ENCODE peak calls at places on chromosome 12, in four cellular contexts. One of them, this sample, is unnamed.

GRCh38 chr12:114481200-114481535 is 75.2 kb upstream of the TBX5 start:
- DNase-seq in lower leg skin: no peak
- DNase-seq in suprapubic skin: no peak
- DNase-seq in esophagus squamous epithelium: no peak
- DNase-seq in this sample: no peak

GRCh38 chr12:98464155-98464554 is 51.2 kb upstream of the TMPO start:
- DNase-seq in suprapubic skin: no peak
- DNase-seq in lower leg skin: no peak
- DNase-seq in esophagus squamous epithelium: no peak
- DNase-seq in this sample: no peak

GRCh38 chr12:126772171-126772864 is 1494.7 kb upstream of the TMEM132C start:
- DNase-seq in esophagus squamous epithelium: no peak
- DNase-seq in suprapubic skin: no peak
- DNase-seq in lower leg skin: no peak
- DNase-seq in this sample: no peak

GRCh38 chr12:94429633-94430032 is 30.0 kb downstream of the CEP83 start:
- DNase-seq in esophagus squamous epithelium: no peak
- DNase-seq in suprapubic skin: no peak
- DNase-seq in lower leg skin: no peak
- DNase-seq in this sample: peak

GRCh38 chr12:132030367-132031038 is 80.8 kb downstream of the EP400 start:
- DNase-seq in suprapubic skin: no peak
- DNase-seq in esophagus squamous epithelium: no peak
- DNase-seq in lower leg skin: no peak
- DNase-seq in this sample: no peak

GRCh38 chr12:104292872-104293794 is 10.4 kb upstream of the EID3 start:
- DNase-seq in suprapubic skin: no peak
- DNase-seq in lower leg skin: no peak
- DNase-seq in esophagus squamous epithelium: no peak
- DNase-seq in this sample: no peak

GRCh38 chr12:9223830-9224229 is 15.6 kb upstream of the PZP start:
- DNase-seq in esophagus squamous epithelium: no peak
- DNase-seq in suprapubic skin: no peak
- DNase-seq in lower leg skin: no peak
- DNase-seq in this sample: no peak

GRCh38 chr12:93851245-93851665 is 174.1 kb downstream of the CRADD start:
- DNase-seq in lower leg skin: no peak
- DNase-seq in esophagus squamous epithelium: no peak
- DNase-seq in suprapubic skin: no peak
- DNase-seq in this sample: no peak

GRCh38 chr12:124453419-124454351 is 113.7 kb downstream of the NCOR2 start:
- DNase-seq in suprapubic skin: peak
- DNase-seq in lower leg skin: peak
- DNase-seq in esophagus squamous epithelium: peak
- DNase-seq in this sample: peak

GRCh38 chr12:64404470-64405446 is 566 bp downstream of the XPOT start:
- DNase-seq in lower leg skin: peak
- DNase-seq in esophagus squamous epithelium: peak
- DNase-seq in suprapubic skin: peak
- DNase-seq in this sample: no peak

GRCh38 chr12:4279120-4279690 is 5.6 kb downstream of the CCND2 start:
- DNase-seq in suprapubic skin: no peak
- DNase-seq in esophagus squamous epithelium: no peak
- DNase-seq in lower leg skin: no peak
- DNase-seq in this sample: no peak

GRCh38 chr12:7637641-7638040 is 28.1 kb downstream of the APOBEC1 start:
- DNase-seq in lower leg skin: no peak
- DNase-seq in esophagus squamous epithelium: no peak
- DNase-seq in suprapubic skin: no peak
- DNase-seq in this sample: no peak

DNA sequence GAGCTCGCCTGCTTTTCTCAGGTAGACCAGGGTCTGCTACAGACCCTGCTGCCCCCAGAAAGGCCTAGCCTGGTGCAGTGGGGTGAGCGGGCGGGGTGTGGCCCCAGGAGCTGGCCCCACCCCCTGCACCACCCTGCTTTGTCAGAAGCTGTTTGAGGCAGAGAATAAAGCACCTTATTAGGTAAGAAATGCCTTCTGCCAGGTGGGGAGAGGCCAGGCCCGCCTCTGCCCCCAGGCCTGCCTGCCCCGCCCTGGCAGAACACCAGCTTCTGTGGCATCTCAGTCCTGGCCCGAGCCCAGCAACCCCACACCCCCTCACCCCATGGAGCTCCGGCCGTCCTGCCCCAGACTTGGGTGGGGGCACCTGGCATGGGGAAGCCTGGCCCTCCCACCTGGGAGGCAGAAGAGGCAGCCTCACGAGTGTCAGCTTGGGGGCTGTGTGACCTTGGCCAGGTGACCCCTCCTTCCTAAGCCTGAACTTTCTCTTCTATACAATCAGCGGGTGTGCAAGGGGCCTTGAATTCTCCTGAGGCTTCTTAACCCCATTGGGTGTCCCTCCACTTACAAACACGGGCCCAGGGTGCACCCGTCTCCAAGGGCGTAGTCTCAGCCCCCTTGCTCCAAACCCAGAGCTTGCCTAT is 43.2 kb downstream of the KRT80 start:
- DNase-seq in esophagus squamous epithelium: no peak
- DNase-seq in lower leg skin: peak
- DNase-seq in suprapubic skin: no peak
- DNase-seq in this sample: peak
- TF ChIP-seq POLR2A in esophagus squamous epithelium: no peak
- TF ChIP-seq POLR2A in lower leg skin: no peak
- TF ChIP-seq POLR2A in suprapubic skin: no peak
- TF ChIP-seq POLR2A in this sample: no peak

DNA sequence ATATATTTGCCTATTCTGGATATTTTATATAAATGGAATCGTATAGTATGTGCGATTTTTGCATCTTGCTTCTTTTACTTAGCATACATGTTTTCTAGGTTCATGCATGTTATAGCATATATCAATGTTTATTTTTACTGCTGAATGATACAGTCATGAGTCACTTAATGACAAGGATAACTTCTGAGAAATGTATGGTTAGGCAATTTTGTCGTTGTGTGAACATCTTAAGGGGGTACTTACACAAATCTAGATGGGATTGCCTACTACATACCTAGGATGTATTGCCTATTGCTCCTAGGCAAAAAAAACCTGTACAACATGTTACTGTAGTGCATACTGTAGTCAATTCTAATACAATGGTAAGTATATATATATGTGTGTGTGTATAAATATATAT is 8.8 kb downstream of the USP15 start:
- DNase-seq in esophagus squamous epithelium: no peak
- DNase-seq in lower leg skin: no peak
- DNase-seq in suprapubic skin: no peak
- DNase-seq in this sample: no peak
- TF ChIP-seq POLR2A in esophagus squamous epithelium: no peak
- TF ChIP-seq POLR2A in lower leg skin: no peak
- TF ChIP-seq POLR2A in suprapubic skin: no peak
- TF ChIP-seq POLR2A in this sample: no peak

GRCh38 chr12:2243275-2243674 is 190.5 kb downstream of the CACNA1C start:
- DNase-seq in esophagus squamous epithelium: no peak
- DNase-seq in lower leg skin: no peak
- DNase-seq in suprapubic skin: no peak
- DNase-seq in this sample: no peak

GRCh38 chr12:2240390-2240789 is 187.6 kb downstream of the CACNA1C start:
- DNase-seq in lower leg skin: no peak
- DNase-seq in esophagus squamous epithelium: no peak
- DNase-seq in suprapubic skin: no peak
- DNase-seq in this sample: no peak

GRCh38 chr12:2242816-2243215 is 190.0 kb downstream of the CACNA1C start:
- DNase-seq in lower leg skin: no peak
- DNase-seq in esophagus squamous epithelium: no peak
- DNase-seq in suprapubic skin: no peak
- DNase-seq in this sample: no peak

GRCh38 chr12:2240984-2241383 is 188.2 kb downstream of the CACNA1C start:
- DNase-seq in suprapubic skin: no peak
- DNase-seq in esophagus squamous epithelium: no peak
- DNase-seq in lower leg skin: no peak
- DNase-seq in this sample: no peak

GRCh38 chr12:2242206-2242605 is 189.4 kb downstream of the CACNA1C start:
- DNase-seq in suprapubic skin: no peak
- DNase-seq in esophagus squamous epithelium: no peak
- DNase-seq in lower leg skin: no peak
- DNase-seq in this sample: no peak
- TF ChIP-seq POLR2A in suprapubic skin: no peak
- TF ChIP-seq POLR2A in esophagus squamous epithelium: no peak
- TF ChIP-seq POLR2A in lower leg skin: no peak
- TF ChIP-seq POLR2A in this sample: no peak

GRCh38 chr12:3120701-3121100 is 43.5 kb downstream of the TSPAN9 start:
- DNase-seq in lower leg skin: no peak
- DNase-seq in esophagus squamous epithelium: no peak
- DNase-seq in suprapubic skin: no peak
- DNase-seq in this sample: peak

GRCh38 chr12:3125674-3126073 is 48.5 kb downstream of the TSPAN9 start:
- DNase-seq in esophagus squamous epithelium: no peak
- DNase-seq in suprapubic skin: no peak
- DNase-seq in lower leg skin: no peak
- DNase-seq in this sample: no peak

GRCh38 chr12:3123729-3124128 is 46.5 kb downstream of the TSPAN9 start:
- DNase-seq in esophagus squamous epithelium: no peak
- DNase-seq in suprapubic skin: no peak
- DNase-seq in lower leg skin: no peak
- DNase-seq in this sample: no peak

GRCh38 chr12:3124917-3125316 is 47.7 kb downstream of the TSPAN9 start:
- DNase-seq in suprapubic skin: no peak
- DNase-seq in lower leg skin: no peak
- DNase-seq in esophagus squamous epithelium: no peak
- DNase-seq in this sample: no peak

GRCh38 chr12:3122841-3123678 is 45.9 kb downstream of the TSPAN9 start:
- DNase-seq in esophagus squamous epithelium: no peak
- DNase-seq in lower leg skin: no peak
- DNase-seq in suprapubic skin: peak
- DNase-seq in this sample: peak
- TF ChIP-seq POLR2A in esophagus squamous epithelium: no peak
- TF ChIP-seq POLR2A in lower leg skin: no peak
- TF ChIP-seq POLR2A in suprapubic skin: no peak
- TF ChIP-seq POLR2A in this sample: no peak

GRCh38 chr12:402127-402456 is 648 bp downstream of the CCDC77 start:
- DNase-seq in esophagus squamous epithelium: no peak
- DNase-seq in suprapubic skin: no peak
- DNase-seq in lower leg skin: no peak
- DNase-seq in this sample: no peak

GRCh38 chr12:400828-401227 is 616 bp upstream of the CCDC77 start:
- DNase-seq in suprapubic skin: no peak
- DNase-seq in esophagus squamous epithelium: no peak
- DNase-seq in lower leg skin: no peak
- DNase-seq in this sample: no peak

DNA sequence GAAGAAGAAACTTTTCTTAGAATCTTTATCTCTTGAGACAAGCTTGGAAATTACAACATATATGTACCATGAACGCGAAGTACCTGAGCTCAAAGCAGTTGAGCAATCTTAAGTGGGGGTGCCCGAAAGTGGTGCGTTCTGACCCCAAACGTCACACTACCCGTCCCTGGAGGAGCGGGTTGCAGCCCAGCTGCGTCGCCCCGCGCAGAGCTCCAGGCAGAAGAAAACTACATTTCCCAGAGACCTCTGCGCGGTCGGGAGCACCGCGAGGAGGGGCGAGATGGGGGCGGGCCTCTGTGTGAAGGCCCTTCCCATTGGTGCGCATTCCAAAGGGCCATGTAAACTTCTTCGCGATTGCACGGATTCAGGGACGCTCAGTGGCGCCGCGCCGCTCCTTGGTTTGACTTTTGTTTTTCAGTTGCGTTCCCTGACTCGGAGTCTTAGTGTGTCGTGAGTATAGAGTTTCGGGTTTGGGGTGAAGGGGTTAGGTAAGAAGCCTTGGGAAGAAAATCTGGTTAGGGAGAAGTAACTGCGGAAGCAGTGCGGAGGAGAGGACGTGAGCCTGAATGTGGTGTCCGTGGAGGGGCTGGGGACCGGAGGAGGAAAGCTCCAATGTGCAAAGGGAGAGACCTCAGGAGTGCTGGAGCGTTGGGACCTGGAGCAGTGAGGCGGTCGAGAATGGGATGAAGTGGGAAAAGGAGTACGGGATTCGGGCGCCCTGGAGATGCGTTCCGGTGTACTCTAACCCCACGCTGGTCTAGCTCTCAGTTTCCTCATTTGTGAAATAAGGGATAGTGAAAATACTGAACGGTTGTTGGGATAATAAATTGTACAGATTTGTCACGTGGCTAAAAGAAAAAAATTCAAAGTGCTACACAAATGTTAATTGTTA is at the start of gene CCDC77:
- DNase-seq in esophagus squamous epithelium: no peak
- DNase-seq in suprapubic skin: peak
- DNase-seq in lower leg skin: peak
- DNase-seq in this sample: peak
- TF ChIP-seq POLR2A in esophagus squamous epithelium: no peak
- TF ChIP-seq POLR2A in suprapubic skin: no peak
- TF ChIP-seq POLR2A in lower leg skin: no peak
- TF ChIP-seq POLR2A in this sample: peak

GRCh38 chr12:23666866-23667265 is 282.6 kb downstream of the SOX5 start:
- DNase-seq in esophagus squamous epithelium: no peak
- DNase-seq in lower leg skin: no peak
- DNase-seq in suprapubic skin: no peak
- DNase-seq in this sample: no peak

GRCh38 chr12:23674064-23674463 is 275.4 kb downstream of the SOX5 start:
- DNase-seq in lower leg skin: no peak
- DNase-seq in esophagus squamous epithelium: no peak
- DNase-seq in suprapubic skin: no peak
- DNase-seq in this sample: no peak

GRCh38 chr12:23670684-23671083 is 278.8 kb downstream of the SOX5 start:
- DNase-seq in suprapubic skin: no peak
- DNase-seq in lower leg skin: no peak
- DNase-seq in esophagus squamous epithelium: no peak
- DNase-seq in this sample: no peak

DNA sequence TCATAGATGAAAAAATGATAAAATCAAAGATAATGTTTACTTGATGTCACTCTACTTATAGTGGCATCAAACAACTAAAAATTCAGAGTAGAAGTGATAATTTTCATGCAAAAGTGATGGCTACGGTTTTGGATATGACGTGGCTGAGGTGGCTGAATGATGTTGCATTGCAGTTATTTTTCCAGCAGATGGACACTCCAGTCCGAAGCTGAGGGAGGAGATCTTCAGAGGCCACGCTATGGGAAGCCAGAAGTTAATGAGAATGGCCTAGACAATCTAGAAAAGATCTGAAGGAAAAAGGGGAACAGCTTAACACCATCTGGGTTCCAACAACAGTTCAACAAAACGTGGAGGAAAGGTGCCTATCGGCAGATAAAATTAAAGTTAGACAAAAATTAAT is 279.8 kb downstream of the SOX5 start:
- DNase-seq in lower leg skin: no peak
- DNase-seq in suprapubic skin: no peak
- DNase-seq in esophagus squamous epithelium: no peak
- DNase-seq in this sample: no peak
- TF ChIP-seq POLR2A in lower leg skin: no peak
- TF ChIP-seq POLR2A in suprapubic skin: no peak
- TF ChIP-seq POLR2A in esophagus squamous epithelium: no peak
- TF ChIP-seq POLR2A in this sample: no peak